ENCODE peak calls at places on chromosomes 16 and 17, in eight cellular contexts. One of them, this sample, is unnamed.

GRCh38 chr16:8583199-8583598 is 7.1 kb downstream of the TMEM114 start:
- DNase-seq in frontal cortex: no peak
- DNase-seq in fibroblast of lung: peak
- DNase-seq in natural killer cell: no peak
- DNase-seq in glomerular endothelial cell: no peak
- DNase-seq in GM06990: no peak
- DNase-seq in HuH-7: no peak
- DNase-seq in stimulated activated CD4-positive, alpha-beta T cell treated with anti-CD3 and anti-CD28 coated beads, TNF-alpha, amount 100 ng/mL, for 48 hours: no peak
- DNase-seq in this sample: no peak

GRCh38 chr16:12426122-12426521 is 377.6 kb downstream of the CPPED1 start:
- DNase-seq in frontal cortex: no peak
- DNase-seq in fibroblast of lung: peak
- DNase-seq in natural killer cell: no peak
- DNase-seq in glomerular endothelial cell: no peak
- DNase-seq in GM06990: no peak
- DNase-seq in HuH-7: no peak
- DNase-seq in stimulated activated CD4-positive, alpha-beta T cell treated with anti-CD3 and anti-CD28 coated beads, TNF-alpha, amount 100 ng/mL, for 48 hours: no peak
- DNase-seq in this sample: no peak

GRCh38 chr17:44865231-44865660 is 17.6 kb downstream of the HIGD1B start:
- DNase-seq in frontal cortex: peak
- DNase-seq in fibroblast of lung: peak
- DNase-seq in natural killer cell: peak
- DNase-seq in glomerular endothelial cell: peak
- DNase-seq in GM06990: no peak
- DNase-seq in HuH-7: peak
- DNase-seq in stimulated activated CD4-positive, alpha-beta T cell treated with anti-CD3 and anti-CD28 coated beads, TNF-alpha, amount 100 ng/mL, for 48 hours: peak
- DNase-seq in this sample: peak

GRCh38 chr17:74228326-74228978 is 15.1 kb downstream of the TTYH2 start:
- DNase-seq in frontal cortex: no peak
- DNase-seq in fibroblast of lung: no peak
- DNase-seq in natural killer cell: no peak
- DNase-seq in glomerular endothelial cell: no peak
- DNase-seq in GM06990: no peak
- DNase-seq in HuH-7: no peak
- DNase-seq in stimulated activated CD4-positive, alpha-beta T cell treated with anti-CD3 and anti-CD28 coated beads, TNF-alpha, amount 100 ng/mL, for 48 hours: no peak
- DNase-seq in this sample: no peak

GRCh38 chr17:9032151-9032550 is 10.8 kb downstream of the NTN1 start:
- DNase-seq in frontal cortex: no peak
- DNase-seq in fibroblast of lung: no peak
- DNase-seq in natural killer cell: no peak
- DNase-seq in glomerular endothelial cell: no peak
- DNase-seq in GM06990: no peak
- DNase-seq in HuH-7: no peak
- DNase-seq in stimulated activated CD4-positive, alpha-beta T cell treated with anti-CD3 and anti-CD28 coated beads, TNF-alpha, amount 100 ng/mL, for 48 hours: no peak
- DNase-seq in this sample: no peak

GRCh38 chr17:44903012-44903685 is 3.9 kb upstream of the EFTUD2 start:
- DNase-seq in frontal cortex: no peak
- DNase-seq in fibroblast of lung: no peak
- DNase-seq in natural killer cell: no peak
- DNase-seq in glomerular endothelial cell: no peak
- DNase-seq in GM06990: no peak
- DNase-seq in HuH-7: no peak
- DNase-seq in stimulated activated CD4-positive, alpha-beta T cell treated with anti-CD3 and anti-CD28 coated beads, TNF-alpha, amount 100 ng/mL, for 48 hours: no peak
- DNase-seq in this sample: no peak

GRCh38 chr16:81004646-81005353 is 1.9 kb downstream of the CMC2 start:
- DNase-seq in frontal cortex: no peak
- DNase-seq in fibroblast of lung: peak
- DNase-seq in natural killer cell: no peak
- DNase-seq in glomerular endothelial cell: no peak
- DNase-seq in GM06990: peak
- DNase-seq in HuH-7: no peak
- DNase-seq in stimulated activated CD4-positive, alpha-beta T cell treated with anti-CD3 and anti-CD28 coated beads, TNF-alpha, amount 100 ng/mL, for 48 hours: no peak
- DNase-seq in this sample: no peak

GRCh38 chr16:30794634-30795033 is 7.6 kb upstream of the ZNF629 start:
- DNase-seq in frontal cortex: no peak
- DNase-seq in fibroblast of lung: no peak
- DNase-seq in natural killer cell: no peak
- DNase-seq in glomerular endothelial cell: no peak
- DNase-seq in GM06990: no peak
- DNase-seq in HuH-7: no peak
- DNase-seq in stimulated activated CD4-positive, alpha-beta T cell treated with anti-CD3 and anti-CD28 coated beads, TNF-alpha, amount 100 ng/mL, for 48 hours: no peak
- DNase-seq in this sample: no peak

GRCh38 chr16:75252946-75253911 is 1.8 kb upstream of the BCAR1 start:
- DNase-seq in frontal cortex: no peak
- DNase-seq in fibroblast of lung: peak
- DNase-seq in natural killer cell: no peak
- DNase-seq in glomerular endothelial cell: no peak
- DNase-seq in GM06990: no peak
- DNase-seq in HuH-7: no peak
- DNase-seq in stimulated activated CD4-positive, alpha-beta T cell treated with anti-CD3 and anti-CD28 coated beads, TNF-alpha, amount 100 ng/mL, for 48 hours: no peak
- DNase-seq in this sample: no peak